ENCODE peak calls at places on chromosomes 13 and 19, in four cellular contexts. U is cortex of kidney, C is neuronal stem cell, K is AG09319. Q is an unnamed sample.

GRCh38 chr13:49635599-49636433 is 7.5 kb downstream of the ARL11 start:
- DNase-seq in U (no peak), C (no peak), K (no peak), Q (peak; percentile 52)

GRCh38 chr13:113734099-113734825 is 24.8 kb upstream of the TMEM255B start:
- DNase-seq in U (no peak), C (no peak), K (no peak), Q (no peak)

GRCh38 chr19:18340990-18341868 is 831 bp downstream of the PGPEP1 start:
- DNase-seq in U (no peak), C (no peak), K (no peak), Q (peak; percentile 52)

GRCh38 chr13:32134241-32134801 is 102.7 kb downstream of the FRY start:
- DNase-seq in U (no peak), C (no peak), K (no peak), Q (no peak)

GRCh38 chr13:30331331-30331771 is 24.0 kb upstream of the KATNAL1 start:
- DNase-seq in U (no peak), C (no peak), K (no peak), Q (no peak)

GRCh38 chr19:18110833-18111232 is 13.3 kb downstream of the MAST3 start:
- DNase-seq in U (no peak), C (no peak), K (no peak), Q (no peak)

GRCh38 chr13:50292082-50292481 is 276.8 kb downstream of the KCNRG start:
- DNase-seq in U (no peak), C (no peak), K (no peak), Q (no peak)

GRCh38 chr19:4061178-4061682 is 5.5 kb downstream of the ZBTB7A start:
- DNase-seq in U (no peak), C (no peak), K (no peak), Q (peak; percentile 61)

GRCh38 chr13:24232474-24232873 is 72.0 kb downstream of the SPATA13 start:
- DNase-seq in U (no peak), C (no peak), K (no peak), Q (no peak)

GRCh38 chr19:52891336-52891735 is 6.1 kb downstream of the ZNF320 start:
- DNase-seq in U (no peak), C (no peak), K (no peak), Q (no peak)

GRCh38 chr13:39415403-39415802 is 187.6 kb downstream of the LHFPL6 start:
- DNase-seq in U (no peak), C (no peak), K (no peak), Q (peak; percentile 54)

GRCh38 chr19:55319786-55320185 is 5.4 kb downstream of the TMEM150B start:
- DNase-seq in U (no peak), C (peak; percentile 72), K (no peak), Q (peak; percentile 27)

Q was measured in AG10803.